ENCODE peak calls at places on chromosomes 12 and 14, in six cellular contexts. One of them, this sample, is unnamed.
A peak's percentile ranks its signal among the peaks of the same experiment; 100 is the strongest.

GRCh38 chr12:52335598-52336262 is 14.5 kb upstream of the KRT83 start:
- DNase-seq in NCI-H774: no peak
- DNase-seq in NCI-H1105: peak; percentile 76
- DNase-seq in lung: no peak
- DNase-seq in astrocyte of the hippocampus: no peak
- DNase-seq in T-cell: no peak
- DNase-seq in this sample: peak; percentile 43

GRCh38 chr12:132471858-132472255 is 18.1 kb upstream of the FBRSL1 start:
- DNase-seq in NCI-H1105: no peak
- DNase-seq in astrocyte of the hippocampus: no peak
- DNase-seq in NCI-H774: no peak
- DNase-seq in T-cell: no peak
- DNase-seq in lung: no peak
- DNase-seq in this sample: no peak

GRCh38 chr14:72646861-72647528 is 246.9 kb downstream of the DPF3 start:
- DNase-seq in NCI-H1105: no peak
- DNase-seq in lung: no peak
- DNase-seq in T-cell: no peak
- DNase-seq in NCI-H774: no peak
- DNase-seq in astrocyte of the hippocampus: peak; percentile 82
- DNase-seq in this sample: no peak

GRCh38 chr14:60090864-60091519 is 731 bp upstream of the PCNX4 start:
- DNase-seq in NCI-H1105: peak; percentile 78
- DNase-seq in lung: peak; percentile 66
- DNase-seq in NCI-H774: peak; percentile 18
- DNase-seq in astrocyte of the hippocampus: peak; percentile 82
- DNase-seq in T-cell: peak; percentile 8
- DNase-seq in this sample: peak; percentile 33

GRCh38 chr12:124508323-124509096 is 58.9 kb downstream of the NCOR2 start:
- DNase-seq in NCI-H774: no peak
- DNase-seq in NCI-H1105: no peak
- DNase-seq in astrocyte of the hippocampus: peak; percentile 43
- DNase-seq in T-cell: no peak
- DNase-seq in lung: no peak
- DNase-seq in this sample: no peak

GRCh38 chr12:104115587-104115975 is 22.4 kb downstream of the NFYB start:
- DNase-seq in astrocyte of the hippocampus: no peak
- DNase-seq in T-cell: no peak
- DNase-seq in NCI-H1105: no peak
- DNase-seq in NCI-H774: no peak
- DNase-seq in lung: no peak
- DNase-seq in this sample: no peak

GRCh38 chr12:99201906-99202645 is 445.5 kb upstream of the GARIN6 start:
- DNase-seq in astrocyte of the hippocampus: no peak
- DNase-seq in lung: no peak
- DNase-seq in NCI-H1105: no peak
- DNase-seq in NCI-H774: no peak
- DNase-seq in T-cell: no peak
- DNase-seq in this sample: no peak

GRCh38 chr12:57104292-57104910 is 6.8 kb downstream of the STAT6 start:
- DNase-seq in T-cell: no peak
- DNase-seq in NCI-H774: no peak
- DNase-seq in lung: no peak
- DNase-seq in NCI-H1105: no peak
- DNase-seq in astrocyte of the hippocampus: no peak
- DNase-seq in this sample: peak; percentile 22

GRCh38 chr12:72270246-72270645 is 1.9 kb upstream of the TRHDE start:
- DNase-seq in NCI-H1105: no peak
- DNase-seq in lung: no peak
- DNase-seq in astrocyte of the hippocampus: no peak
- DNase-seq in NCI-H774: no peak
- DNase-seq in T-cell: no peak
- DNase-seq in this sample: no peak

GRCh38 chr14:74852922-74853530 is 22.9 kb downstream of the PROX2 start:
- DNase-seq in T-cell: no peak
- DNase-seq in NCI-H774: no peak
- DNase-seq in astrocyte of the hippocampus: peak; percentile 56
- DNase-seq in lung: no peak
- DNase-seq in NCI-H1105: no peak
- DNase-seq in this sample: no peak

GRCh38 chr14:90368946-90369721 is 27.7 kb upstream of the CALM1 start:
- DNase-seq in astrocyte of the hippocampus: no peak
- DNase-seq in NCI-H1105: no peak
- DNase-seq in T-cell: no peak
- DNase-seq in lung: no peak
- DNase-seq in NCI-H774: no peak
- DNase-seq in this sample: no peak

GRCh38 chr14:30243805-30244204 is 315.2 kb upstream of the G2E3 start:
- DNase-seq in T-cell: no peak
- DNase-seq in astrocyte of the hippocampus: no peak
- DNase-seq in lung: no peak
- DNase-seq in NCI-H1105: no peak
- DNase-seq in NCI-H774: no peak
- DNase-seq in this sample: no peak

GRCh38 chr12:88854260-88854659 is 274.0 kb upstream of the KITLG start:
- DNase-seq in astrocyte of the hippocampus: peak; percentile 78
- DNase-seq in NCI-H1105: no peak
- DNase-seq in T-cell: no peak
- DNase-seq in NCI-H774: no peak
- DNase-seq in lung: no peak
- DNase-seq in this sample: no peak

GRCh38 chr14:49999826-50000214 is 106.9 kb downstream of the ARF6 start:
- DNase-seq in astrocyte of the hippocampus: no peak
- DNase-seq in NCI-H1105: no peak
- DNase-seq in T-cell: no peak
- DNase-seq in NCI-H774: no peak
- DNase-seq in lung: no peak
- DNase-seq in this sample: no peak

GRCh38 chr14:21924479-21924878 is 250.9 kb upstream of the OR4E1 start:
- DNase-seq in T-cell: peak; percentile 44
- DNase-seq in NCI-H1105: no peak
- DNase-seq in astrocyte of the hippocampus: no peak
- DNase-seq in NCI-H774: no peak
- DNase-seq in lung: no peak
- DNase-seq in this sample: no peak

This sample was measured in stomach.